ENCODE peak calls at places on chromosomes 5 and 9, in nine cellular contexts. V is AG04450; J is MCF 10A; Q is H4; S is stimulated activated CD8-positive, alpha-beta memory T cell treated with anti-CD3 and anti-CD28 coated beads, Interleukin-15, amount 100 ng/mL, for 1 hour; R is PC-3; E is fibroblast of pulmonary artery; M is activated T-cell treated with anti-CD3 and anti-CD28 coated beads for 1 hour; I is fibroblast of lung. G is an unnamed sample.

GRCh38 chr9:85521331-85522197 is 220.2 kb downstream of the AGTPBP1 start:
- DNase-seq in V (no peak), J (no peak), S (no peak), M (no peak), R (no peak), Q (no peak), I (no peak), E (no peak), G (no peak)

GRCh38 chr9:135443811-135444470 is 35.6 kb upstream of the PPP1R26 start:
- DNase-seq in J (no peak), I (no peak), Q (no peak), V (no peak), M (no peak), S (no peak), R (no peak), E (no peak), G (no peak)

GRCh38 chr5:171893290-171893890 is 107.8 kb downstream of the SMIM23 start:
- DNase-seq in J (peak; percentile 8), S (no peak), M (no peak), I (peak; percentile 68), R (no peak), V (peak; percentile 29), Q (no peak), E (peak; percentile 65), G (no peak)

GRCh38 chr5:42772265-42772993 is 15.8 kb downstream of the CCDC152 start:
- DNase-seq in M (no peak), V (no peak), S (no peak), E (peak; percentile 7), J (peak; percentile 50), I (no peak), Q (no peak), R (peak; percentile 91), G (no peak)

GRCh38 chr5:1004598-1005361 is 3.8 kb upstream of the NKD2 start:
- DNase-seq in R (peak; percentile 55), V (no peak), M (peak; percentile 33), J (no peak), Q (no peak), S (no peak), I (no peak), E (peak; percentile 60), G (peak; percentile 34)

GRCh38 chr5:113989913-113990305 is 372.0 kb upstream of the KCNN2 start:
- DNase-seq in I (no peak), E (no peak), Q (no peak), M (no peak), S (no peak), V (no peak), R (peak; percentile 37), J (no peak), G (no peak)

GRCh38 chr5:7941692-7942091 is 72.7 kb downstream of the MTRR start:
- DNase-seq in R (no peak), M (no peak), S (no peak), V (no peak), I (no peak), J (no peak), E (no peak), Q (no peak), G (no peak)

GRCh38 chr9:133269537-133270357 is 5.3 kb downstream of the ABO start:
- DNase-seq in R (no peak), S (no peak), Q (no peak), V (no peak), M (no peak), E (no peak), J (peak; percentile 43), I (no peak), G (no peak)

GRCh38 chr5:12343543-12343942 is 439.3 kb upstream of the CTNND2 start:
- DNase-seq in S (no peak), E (no peak), R (no peak), I (no peak), Q (no peak), J (no peak), M (no peak), V (no peak), G (no peak)

GRCh38 chr9:84293001-84293798 is 47.4 kb downstream of the SLC28A3 start:
- DNase-seq in S (no peak), V (no peak), J (no peak), R (no peak), E (no peak), M (no peak), Q (no peak), I (no peak), G (no peak)

GRCh38 chr9:33155393-33155792 is 11.7 kb downstream of the B4GALT1 start:
- DNase-seq in J (no peak), R (peak; percentile 56), M (no peak), V (no peak), S (no peak), E (no peak), I (no peak), Q (no peak), G (no peak)

GRCh38 chr9:134811673-134812668 is 68.6 kb upstream of the FCN2 start:
- DNase-seq in J (no peak), V (peak; percentile 72), Q (no peak), E (peak; percentile 49), I (peak; percentile 61), S (no peak), R (no peak), M (no peak), G (no peak)

GRCh38 chr5:142500506-142500905 is 175.7 kb upstream of the SPRY4 start:
- DNase-seq in E (no peak), M (no peak), J (no peak), R (no peak), Q (no peak), S (no peak), V (no peak), I (no peak), G (no peak)

GRCh38 chr9:134316444-134317160 is 9.7 kb upstream of the RXRA start:
- DNase-seq in I (peak; percentile 51), V (no peak), R (no peak), S (no peak), E (peak; percentile 41), Q (no peak), J (peak; percentile 17), M (no peak), G (no peak)

GRCh38 chr5:10679336-10679988 is 81.6 kb downstream of the DAP start:
- DNase-seq in I (no peak), R (no peak), E (no peak), V (no peak), S (no peak), M (no peak), J (no peak), Q (no peak), G (no peak)

GRCh38 chr9:2677927-2678889 is 39.1 kb upstream of the KCNV2 start:
- DNase-seq in E (no peak), R (peak; percentile 12), J (no peak), M (no peak), I (no peak), Q (no peak), S (no peak), V (no peak), G (no peak)

GRCh38 chr9:91328186-91328585 is 33.5 kb downstream of the AUH start:
- DNase-seq in R (no peak), E (no peak), Q (no peak), S (no peak), V (no peak), I (no peak), J (no peak), M (no peak), G (no peak)

GRCh38 chr9:80492221-80492620 is 920.5 kb downstream of the TLE4 start:
- DNase-seq in R (peak; percentile 16), E (peak; percentile 9), V (no peak), I (peak; percentile 35), M (no peak), Q (peak; percentile 11), S (no peak), J (peak; percentile 70), G (no peak)

GRCh38 chr9:137912671-137913070 is 35.1 kb downstream of the CACNA1B start:
- DNase-seq in M (no peak), R (no peak), S (no peak), J (no peak), I (no peak), Q (no peak), E (no peak), V (no peak), G (no peak)

GRCh38 chr5:140075371-140075770 is 32.3 kb upstream of the NRG2 start:
- DNase-seq in Q (no peak), I (peak; percentile 23), M (no peak), S (no peak), J (peak; percentile 27), E (peak; percentile 31), R (peak; percentile 45), V (no peak), G (no peak)

GRCh38 chr5:179534431-179534830 is 15.9 kb upstream of the RUFY1 start:
- DNase-seq in V (no peak), E (no peak), J (no peak), M (no peak), I (no peak), S (no peak), R (no peak), Q (no peak), G (no peak)

GRCh38 chr5:38660194-38660668 is 103.8 kb upstream of the LIFR start:
- DNase-seq in M (no peak), V (no peak), S (no peak), I (no peak), J (peak; percentile 85), E (no peak), Q (peak; percentile 82), R (peak; percentile 98), G (no peak)

GRCh38 chr5:543755-544674 is 19.8 kb upstream of the SLC9A3 start:
- DNase-seq in R (no peak), E (no peak), S (no peak), J (no peak), Q (peak; percentile 46), V (no peak), I (no peak), M (peak; percentile 21), G (peak; percentile 57)

GRCh38 chr9:110076894-110077725 is 130.8 kb downstream of the C9orf152 start:
- DNase-seq in J (peak; percentile 52), E (peak; percentile 74), S (no peak), M (no peak), V (no peak), Q (no peak), I (peak; percentile 64), R (peak; percentile 55), G (no peak)